ENCODE peak calls at places on chromosomes 12 and 14, in six cellular contexts. Z is thoracic aorta, D is HCT116, U is AG04450, C is type B pancreatic cell, Y is fibroblast of pulmonary artery. V is an unnamed sample.

GRCh38 chr12:108697905-108698304 is 33.4 kb downstream of the CORO1C start:
- DNase-seq in Z (no peak), D (no peak), U (no peak), C (no peak), Y (no peak), V (no peak)

GRCh38 chr12:64801381-64801780 is 23.1 kb upstream of the TBC1D30 start:
- DNase-seq in Z (no peak), D (no peak), U (no peak), C (no peak), Y (no peak), V (no peak)

GRCh38 chr12:106106892-106107291 is 31.9 kb downstream of the NUAK1 start:
- DNase-seq in Z (no peak), D (no peak), U (no peak), C (no peak), Y (peak), V (no peak)

GRCh38 chr12:64104376-64104775 is 117.7 kb downstream of the KICS2 start:
- DNase-seq in Z (no peak), D (no peak), U (no peak), C (no peak), Y (peak), V (no peak)

GRCh38 chr14:29724991-29725390 is 202.7 kb downstream of the PRKD1 start:
- DNase-seq in Z (no peak), D (no peak), U (no peak), C (no peak), Y (peak), V (peak)

GRCh38 chr12:2348477-2348852 is 295.7 kb downstream of the CACNA1C start:
- DNase-seq in Z (no peak), D (no peak), U (no peak), C (no peak), Y (no peak), V (no peak)

GRCh38 chr12:57027011-57027804 is 10.9 kb upstream of the TAC3 start:
- DNase-seq in Z (no peak), D (no peak), U (no peak), C (no peak), Y (no peak), V (no peak)

GRCh38 chr12:114288071-114288470 is 117.9 kb downstream of the TBX5 start:
- DNase-seq in Z (no peak), D (no peak), U (no peak), C (no peak), Y (peak), V (no peak)

GRCh38 chr12:7542813-7543212 is 39.2 kb upstream of the CD163 start:
- DNase-seq in Z (no peak), D (no peak), U (no peak), C (no peak), Y (peak), V (no peak)

GRCh38 chr14:93049867-93050331 is 65.8 kb downstream of the ITPK1 start:
- DNase-seq in Z (no peak), D (no peak), U (no peak), C (no peak), Y (peak), V (no peak)

GRCh38 chr12:108768591-108769500 is 37.5 kb upstream of the CORO1C start:
- DNase-seq in Z (no peak), D (peak), U (no peak), C (no peak), Y (no peak), V (peak)

GRCh38 chr12:18101043-18101442 is 11.1 kb upstream of the RERGL start:
- DNase-seq in Z (no peak), D (no peak), U (no peak), C (no peak), Y (no peak), V (no peak)

DNA sequence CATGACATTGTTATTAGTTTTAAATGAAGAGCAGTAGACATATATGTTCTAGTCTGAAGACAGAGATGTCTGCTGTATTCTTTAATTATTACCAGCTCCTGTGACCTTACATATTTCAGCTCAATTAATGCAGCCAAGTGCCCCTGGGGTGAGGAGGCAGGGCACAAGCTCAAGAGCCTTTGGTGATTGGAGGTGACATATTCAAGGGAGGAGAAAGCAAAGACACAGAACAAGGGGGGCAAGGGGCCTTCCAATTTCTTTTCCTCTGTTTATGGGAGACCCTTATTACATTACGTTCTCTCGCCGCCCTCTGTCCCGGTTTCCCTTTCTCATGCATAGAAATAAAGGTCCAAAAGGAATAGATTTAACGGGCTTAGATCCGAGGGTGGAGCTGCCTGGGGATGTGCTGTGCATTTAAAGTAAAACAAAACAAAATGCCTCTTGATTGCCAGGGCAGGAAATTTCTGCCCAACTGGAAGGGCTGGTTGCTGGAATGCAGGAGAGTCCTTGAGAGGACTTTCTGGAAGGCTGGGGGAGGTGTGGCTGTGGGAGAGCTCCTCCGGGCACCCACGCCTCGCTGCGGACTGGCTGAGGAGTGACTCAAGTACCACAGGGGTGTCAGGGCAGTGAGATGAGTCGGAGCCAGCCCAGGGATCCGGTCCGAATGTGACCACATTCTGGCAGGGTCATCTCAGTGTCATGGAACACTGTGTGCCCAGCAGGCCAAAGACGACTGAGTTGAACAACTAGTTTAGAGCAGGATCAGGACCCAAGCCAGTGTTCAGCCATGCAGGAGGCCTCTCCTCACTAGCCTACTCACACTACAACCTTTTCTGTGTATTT is 32.1 kb upstream of the GSG1 start:
- DNase-seq in Z (peak), D (peak), U (peak), C (no peak), Y (peak), V (no peak)
- TF ChIP-seq CTCF in Z (no peak), D (no peak), U (peak), C (no peak), Y (no peak), V (no peak)

GRCh38 chr14:78758333-78758732 is 588.2 kb downstream of the NRXN3 start:
- DNase-seq in Z (no peak), D (peak), U (no peak), C (no peak), Y (peak), V (no peak)
- TF ChIP-seq CTCF in Z (no peak), D (peak), U (peak), C (peak), Y (peak), V (peak)

GRCh38 chr12:107402041-107403022 is 283.3 kb upstream of the PWP1 start:
- DNase-seq in Z (no peak), D (peak), U (no peak), C (no peak), Y (peak), V (peak)
- TF ChIP-seq CTCF in Z (no peak), D (peak), U (peak), C (peak), Y (peak), V (peak)

GRCh38 chr14:101960225-101960624 is 4.1 kb upstream of the DYNC1H1 start:
- DNase-seq in Z (no peak), D (no peak), U (no peak), C (no peak), Y (peak), V (no peak)
- TF ChIP-seq CTCF in Z (peak), D (peak), U (peak), C (peak), Y (peak), V (peak)

GRCh38 chr12:122121341-122122192 is 43.0 kb downstream of the MLXIP start:
- DNase-seq in Z (no peak), D (no peak), U (no peak), C (no peak), Y (no peak), V (no peak)

GRCh38 chr12:122111070-122111750 is 32.7 kb downstream of the MLXIP start:
- DNase-seq in Z (no peak), D (peak), U (no peak), C (no peak), Y (no peak), V (no peak)

GRCh38 chr12:122117979-122118378 is 39.4 kb downstream of the MLXIP start:
- DNase-seq in Z (no peak), D (no peak), U (no peak), C (no peak), Y (no peak), V (no peak)

DNA sequence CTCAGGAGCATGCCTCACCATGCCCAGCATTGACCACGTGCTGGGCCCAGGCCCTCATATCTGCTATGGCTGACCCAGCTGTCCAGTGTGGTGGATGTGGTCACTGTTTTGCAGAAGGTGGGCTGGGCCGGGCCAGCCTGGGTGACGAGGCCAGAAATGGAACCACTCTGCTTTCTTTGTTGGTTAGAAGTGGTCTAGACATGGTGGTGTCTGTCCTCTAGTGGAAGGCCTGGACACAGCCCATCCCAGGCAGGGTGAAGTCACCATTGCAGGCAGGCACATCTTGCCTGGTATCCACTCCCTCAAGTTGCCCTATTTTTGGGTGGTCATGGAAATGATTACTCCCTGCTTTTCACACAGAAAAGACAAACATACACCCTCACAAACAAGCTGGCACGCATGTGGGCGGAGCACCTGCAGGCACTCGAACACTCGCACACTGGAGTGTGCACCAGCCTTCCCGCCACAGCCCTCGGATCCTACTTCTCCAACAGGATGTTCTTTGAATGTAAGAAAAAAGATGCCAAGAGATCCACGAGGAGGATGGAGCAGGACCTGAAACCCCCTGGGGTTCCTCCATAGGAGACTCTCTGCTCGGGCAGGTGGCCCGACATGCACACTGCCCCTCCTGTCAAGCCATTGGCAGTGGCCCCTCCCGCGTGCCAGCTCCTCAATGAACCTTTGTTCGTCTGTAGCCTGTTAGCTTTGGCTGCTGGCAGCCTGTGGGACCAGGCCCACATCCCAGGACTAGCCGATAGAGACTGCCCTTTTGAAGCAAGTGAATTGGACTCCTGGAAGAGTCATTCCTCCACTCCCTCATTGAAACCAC is 38.4 kb downstream of the MLXIP start:
- DNase-seq in Z (no peak), D (no peak), U (no peak), C (no peak), Y (no peak), V (no peak)
- TF ChIP-seq CTCF in Z (no peak), D (no peak), U (no peak), C (no peak), Y (peak), V (no peak)

GRCh38 chr14:72129283-72129682 is 197.1 kb downstream of the RGS6 start:
- DNase-seq in Z (no peak), D (no peak), U (no peak), C (no peak), Y (no peak), V (no peak)
- TF ChIP-seq CTCF in Z (no peak), D (no peak), U (no peak), C (no peak), Y (no peak), V (no peak)

DNA sequence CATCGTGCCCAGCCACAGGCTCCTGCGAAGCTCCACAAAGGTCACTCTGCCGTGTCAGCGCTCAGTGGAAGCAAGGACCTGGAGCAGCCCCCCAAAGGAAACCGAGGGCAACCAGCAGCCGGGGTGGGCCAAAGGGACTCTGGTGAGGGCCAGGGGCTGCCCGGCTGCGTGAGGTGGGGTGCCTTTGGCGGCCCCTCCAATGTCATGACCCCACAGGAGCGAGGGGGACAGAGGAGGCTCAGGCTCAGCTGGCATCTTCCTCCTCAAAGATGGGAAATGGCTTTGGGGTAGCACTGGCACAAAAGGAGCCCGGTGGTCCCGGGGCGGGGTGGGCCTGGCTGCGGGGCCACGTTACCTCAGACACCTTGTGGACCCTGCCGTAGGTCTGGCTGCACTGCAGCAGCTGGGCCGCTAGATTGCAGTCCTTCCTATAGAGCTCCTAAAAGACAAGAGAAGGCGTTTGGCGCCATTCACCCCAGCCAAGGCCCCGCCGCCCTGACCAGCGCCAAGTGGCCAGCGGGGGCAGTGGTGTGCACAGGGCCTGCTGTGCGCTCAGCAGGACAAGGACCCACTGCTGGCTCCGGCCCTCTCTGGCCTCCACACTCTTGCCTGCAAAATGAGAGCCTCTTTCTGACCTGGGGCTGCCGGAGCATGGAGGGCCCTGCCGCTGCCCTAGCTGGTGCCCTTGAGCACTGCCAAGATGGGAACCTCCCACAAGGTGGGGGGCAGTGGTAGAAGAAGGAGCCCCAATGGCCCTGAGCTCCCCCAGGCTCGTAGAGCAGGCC is 46.9 kb downstream of the BEGAIN start:
- DNase-seq in Z (no peak), D (no peak), U (no peak), C (no peak), Y (no peak), V (no peak)
- TF ChIP-seq CTCF in Z (no peak), D (peak), U (peak), C (peak), Y (peak), V (peak)

V was measured in progenitor cell of endocrine pancreas.